ENCODE peak calls at places on chromosomes 12 and 14, in nine cellular contexts. I, J, A, N, G, C, K, E and M are unnamed samples.

GRCh38 chr12:851913-852312 is 97.6 kb downstream of the RAD52 start:
- DNase-seq in A (no peak), K (no peak), I (no peak), J (no peak), G (no peak), C (no peak), E (peak), N (peak), M (no peak)

GRCh38 chr12:130497991-130498390 is 160.3 kb downstream of the PIWIL1 start:
- DNase-seq in N (no peak), C (no peak), K (no peak), E (no peak), I (no peak), G (no peak), A (no peak), J (no peak), M (no peak)

GRCh38 chr14:104147346-104148125 is 9.1 kb downstream of the KIF26A start:
- DNase-seq in I (peak), J (no peak), N (no peak), K (no peak), E (no peak), A (no peak), G (no peak), C (no peak), M (no peak)

GRCh38 chr12:101599771-101600486 is 5.2 kb downstream of the MYBPC1 start:
- DNase-seq in G (no peak), A (no peak), K (no peak), I (no peak), E (peak), N (peak), J (no peak), C (no peak), M (no peak)

GRCh38 chr12:105931104-105931503 is 207.7 kb downstream of the NUAK1 start:
- DNase-seq in A (no peak), C (no peak), E (no peak), N (peak), K (no peak), G (no peak), I (no peak), J (no peak), M (no peak)

GRCh38 chr12:62210422-62210821 is 49.8 kb upstream of the USP15 start:
- DNase-seq in J (no peak), N (peak), I (no peak), G (no peak), K (peak), A (no peak), C (peak), E (peak), M (no peak)

GRCh38 chr12:76698966-76699365 is 64.9 kb upstream of the ZDHHC17 start:
- DNase-seq in I (no peak), A (no peak), J (no peak), G (no peak), E (peak), N (no peak), C (no peak), K (no peak), M (no peak)

GRCh38 chr12:32235251-32235650 is 128.6 kb downstream of the BICD1 start:
- DNase-seq in A (no peak), N (no peak), G (no peak), J (no peak), K (no peak), C (no peak), I (no peak), E (no peak), M (no peak)

GRCh38 chr14:65981192-65981843 is 504.9 kb upstream of the CCDC196 start:
- DNase-seq in C (no peak), J (no peak), A (no peak), K (no peak), G (no peak), N (no peak), E (no peak), I (no peak), M (no peak)

GRCh38 chr12:64018524-64018923 is 174.0 kb downstream of the SRGAP1 start:
- DNase-seq in A (no peak), J (no peak), I (no peak), E (no peak), N (no peak), C (no peak), K (no peak), G (no peak), M (no peak)

GRCh38 chr12:111276189-111276588 is 92.7 kb downstream of the PHETA1 start:
- DNase-seq in I (no peak), E (no peak), A (no peak), C (no peak), G (no peak), N (peak), J (no peak), K (no peak), M (no peak)

GRCh38 chr14:100306506-100307214 is 416 bp upstream of the SLC25A29 start:
- DNase-seq in G (peak), C (peak), N (peak), A (peak), J (peak), K (peak), E (peak), I (peak), M (peak)

GRCh38 chr14:103067231-103067954 is 10.0 kb upstream of the CDC42BPB start:
- DNase-seq in N (no peak), A (no peak), C (no peak), K (no peak), J (no peak), I (no peak), E (no peak), G (no peak), M (no peak)

GRCh38 chr14:75283162-75283883 is 4.7 kb downstream of the FOS start:
- DNase-seq in K (peak), J (no peak), E (peak), N (peak), C (no peak), G (no peak), A (no peak), I (no peak), M (no peak)